ENCODE peak calls at places on chromosomes 2 and 18, in eight cellular contexts. U is nephron progenitor cell, O is fibroblast of lung, W is GM10248, J is NB4, H is WERI-Rb-1, P is psoas muscle, S is B cell. Z is an unnamed sample.

GRCh38 chr2:203928849-203929248 is 7.7 kb upstream of the ICOS start:
- DNase-seq in U (no peak), O (peak; percentile 7), W (no peak), J (no peak), H (no peak), P (no peak), S (no peak), Z (no peak)

GRCh38 chr2:239466755-239467271 is 66.0 kb upstream of the HDAC4 start:
- DNase-seq in U (no peak), O (no peak), W (no peak), J (no peak), H (no peak), P (no peak), S (no peak), Z (no peak)

GRCh38 chr2:149552830-149553229 is 34.7 kb downstream of the MMADHC start:
- DNase-seq in U (no peak), O (no peak), W (no peak), J (no peak), H (no peak), P (no peak), S (no peak), Z (no peak)

GRCh38 chr2:85905187-85905666 is 16.4 kb upstream of the ST3GAL5 start:
- DNase-seq in U (no peak), O (peak; percentile 89), W (no peak), J (no peak), H (no peak), P (no peak), S (no peak), Z (peak; percentile 20)

GRCh38 chr18:28494151-28494550 is 317.2 kb upstream of the CDH2 start:
- DNase-seq in U (no peak), O (peak; percentile 50), W (no peak), J (no peak), H (no peak), P (no peak), S (no peak), Z (no peak)

GRCh38 chr2:40283111-40283909 is 168.6 kb downstream of the SLC8A1 start:
- DNase-seq in U (no peak), O (no peak), W (no peak), J (no peak), H (no peak), P (no peak), S (no peak), Z (no peak)

GRCh38 chr2:48118895-48119294 is 212.6 kb upstream of the FBXO11 start:
- DNase-seq in U (no peak), O (no peak), W (no peak), J (no peak), H (no peak), P (no peak), S (no peak), Z (no peak)

GRCh38 chr2:31556921-31557320 is 23.8 kb downstream of the SRD5A2 start:
- DNase-seq in U (no peak), O (no peak), W (no peak), J (no peak), H (no peak), P (no peak), S (no peak), Z (no peak)

GRCh38 chr18:30527226-30527625 is 515.3 kb downstream of the DSC3 start:
- DNase-seq in U (no peak), O (no peak), W (no peak), J (no peak), H (no peak), P (no peak), S (no peak), Z (no peak)

GRCh38 chr18:76145968-76146367 is 349.1 kb downstream of the ZNF516 start:
- DNase-seq in U (no peak), O (no peak), W (no peak), J (no peak), H (no peak), P (no peak), S (no peak), Z (no peak)

GRCh38 chr2:15568874-15569273 is 7.7 kb upstream of the NBAS start:
- DNase-seq in U (no peak), O (no peak), W (no peak), J (no peak), H (no peak), P (no peak), S (no peak), Z (no peak)

GRCh38 chr2:231177156-231178007 is 21.0 kb upstream of the ARMC9 start:
- DNase-seq in U (no peak), O (no peak), W (no peak), J (peak; percentile 46), H (no peak), P (no peak), S (no peak), Z (no peak)

GRCh38 chr18:36977121-36977520 is 148.2 kb downstream of the KIAA1328 start:
- DNase-seq in U (no peak), O (no peak), W (no peak), J (no peak), H (no peak), P (no peak), S (no peak), Z (no peak)

GRCh38 chr2:223633656-223634055 is 31.5 kb upstream of the SCG2 start:
- DNase-seq in U (peak; percentile 13), O (peak; percentile 16), W (no peak), J (no peak), H (peak; percentile 77), P (no peak), S (no peak), Z (no peak)

GRCh38 chr2:39123436-39123999 is 2.7 kb upstream of the SOS1 start:
- DNase-seq in U (no peak), O (no peak), W (no peak), J (no peak), H (no peak), P (no peak), S (no peak), Z (no peak)

GRCh38 chr2:161570424-161571050 is 53.7 kb upstream of the SLC4A10 start:
- DNase-seq in U (no peak), O (no peak), W (no peak), J (no peak), H (no peak), P (no peak), S (no peak), Z (no peak)

GRCh38 chr2:215454519-215454918 is 18.7 kb upstream of the FN1 start:
- DNase-seq in U (no peak), O (peak; percentile 27), W (peak; percentile 31), J (peak; percentile 49), H (no peak), P (no peak), S (peak; percentile 19), Z (no peak)

GRCh38 chr2:204114294-204114693 is 177.7 kb downstream of the ICOS start:
- DNase-seq in U (peak; percentile 5), O (no peak), W (no peak), J (no peak), H (no peak), P (no peak), S (no peak), Z (no peak)

GRCh38 chr2:33238111-33238510 is 238.3 kb upstream of the RASGRP3 start:
- DNase-seq in U (no peak), O (peak; percentile 74), W (no peak), J (no peak), H (no peak), P (no peak), S (no peak), Z (no peak)

GRCh38 chr2:145750074-145750473 is 1230.2 kb upstream of the ZEB2 start:
- DNase-seq in U (no peak), O (no peak), W (no peak), J (no peak), H (no peak), P (no peak), S (no peak), Z (no peak)

DNA sequence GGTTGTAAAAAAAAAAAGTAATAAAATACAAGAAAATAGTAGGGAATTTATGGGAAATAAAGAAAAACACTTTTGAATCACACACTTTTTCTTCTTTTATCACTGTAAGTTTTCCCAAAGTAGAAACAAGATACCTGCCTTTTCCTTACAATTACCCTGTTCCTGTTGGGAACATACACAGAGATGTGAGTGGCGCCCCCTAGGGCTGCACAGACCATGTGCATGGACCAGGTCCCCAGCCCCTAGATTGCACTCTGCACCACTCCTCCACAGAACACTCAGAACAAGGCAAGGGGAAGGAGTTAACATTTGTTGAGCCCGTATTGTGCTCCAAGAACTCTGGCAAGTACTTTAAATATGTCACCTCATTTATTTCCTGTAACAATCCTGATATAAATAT is 118.7 kb upstream of the NRP2 start:
- DNase-seq in U (no peak), O (no peak), W (no peak), J (peak; percentile 42), H (peak; percentile 65), P (no peak), S (no peak), Z (no peak)
- TF ChIP-seq CTCF in U (peak; percentile 32), O (peak; percentile 38), W (peak; percentile 28), J (peak; percentile 62), H (peak; percentile 62), P (peak; percentile 13), S (no peak), Z (no peak)

DNA sequence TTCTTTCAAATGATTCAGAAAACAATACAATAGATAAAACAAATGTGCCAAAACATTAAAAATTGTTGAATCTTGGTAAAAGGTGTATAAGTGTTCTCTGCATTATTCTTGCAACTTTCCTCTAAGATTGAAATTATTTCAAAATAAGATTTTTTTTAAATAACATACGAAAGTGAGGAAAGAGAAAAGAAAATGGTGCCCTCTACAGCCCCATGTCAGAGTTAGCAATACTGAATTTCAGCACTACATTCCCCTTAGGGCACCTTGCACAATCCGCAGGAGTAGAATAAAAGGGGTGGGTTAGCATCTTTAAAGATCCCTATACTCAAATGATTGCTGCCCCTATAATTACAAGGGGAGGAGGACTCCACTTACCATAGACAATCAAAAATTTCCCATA is 433.7 kb downstream of the BCL11A start:
- DNase-seq in U (no peak), O (no peak), W (no peak), J (peak; percentile 44), H (no peak), P (no peak), S (no peak), Z (no peak)
- TF ChIP-seq CTCF in U (no peak), O (no peak), W (no peak), J (peak; percentile 12), H (peak; percentile 34), P (peak; percentile 14), S (no peak), Z (no peak)

DNA sequence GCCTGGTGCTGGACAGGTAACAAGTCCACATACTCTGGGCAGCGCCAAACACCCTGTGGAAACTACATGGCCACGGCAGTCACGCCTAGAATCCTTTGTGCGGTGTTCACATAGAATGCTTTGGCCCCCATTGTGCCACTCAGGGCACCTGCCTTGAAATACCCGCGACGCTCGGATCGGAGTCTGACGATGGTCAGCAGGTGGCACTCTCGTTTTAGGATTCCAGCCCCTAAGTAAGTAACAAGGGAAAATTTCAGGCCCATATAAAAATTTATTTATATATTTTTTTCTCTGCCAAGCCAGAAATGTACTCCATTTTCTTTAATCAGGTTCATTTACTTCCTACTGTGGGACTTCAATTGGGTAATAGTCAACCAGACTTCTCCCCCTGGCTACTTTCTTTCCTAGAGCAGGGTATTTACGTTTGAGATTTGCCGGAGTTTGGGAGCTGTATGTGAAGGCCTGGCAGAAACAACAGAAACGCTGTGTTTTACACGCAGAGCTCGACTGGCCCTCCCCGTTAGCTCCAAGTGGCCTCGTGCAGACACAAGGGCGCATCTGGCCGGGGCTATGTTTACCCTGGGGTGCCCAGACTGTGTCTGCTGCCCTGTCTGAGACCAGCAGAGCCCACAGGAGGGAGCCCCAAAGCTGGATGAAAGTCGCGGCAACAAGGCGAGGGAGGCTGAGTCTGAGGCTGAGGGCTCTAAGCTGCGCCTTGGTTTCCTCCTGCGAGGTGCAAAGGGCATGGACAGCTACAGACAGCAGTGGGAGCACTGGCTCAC is 41.6 kb downstream of the LRRC30 start:
- DNase-seq in U (peak; percentile 55), O (peak; percentile 70), W (no peak), J (peak; percentile 59), H (peak; percentile 78), P (peak; percentile 57), S (no peak), Z (no peak)
- TF ChIP-seq CTCF in U (peak; percentile 59), O (peak; percentile 65), W (no peak), J (peak; percentile 30), H (peak; percentile 80), P (peak; percentile 55), S (no peak), Z (no peak)

GRCh38 chr2:11676640-11677039 is 6.6 kb upstream of the NTSR2 start:
- DNase-seq in U (no peak), O (no peak), W (no peak), J (no peak), H (peak; percentile 20), P (no peak), S (no peak), Z (no peak)
- TF ChIP-seq CTCF in U (no peak), O (peak; percentile 13), W (no peak), J (no peak), H (peak; percentile 43), P (no peak), S (no peak), Z (no peak)

Z was measured in omental fat pad.